ENCODE peak calls at places on chromosome 3, in five cellular contexts. D is sciatic nerve, B is GM12864, C is A549, O is HFFc6. I is an unnamed sample.
A peak's percentile ranks its signal among the peaks of the same experiment; 100 is the strongest.

GRCh38 chr3:194844046-194844445 is 158.4 kb downstream of the FAM43A start:
- DNase-seq in D (no peak), B (no peak), C (no peak), O (no peak), I (no peak)

GRCh38 chr3:8095724-8096123 is 405.9 kb upstream of the LMCD1 start:
- DNase-seq in D (no peak), B (no peak), C (peak; percentile 30), O (no peak), I (no peak)

GRCh38 chr3:66812126-66812525 is 186.0 kb upstream of the KBTBD8 start:
- DNase-seq in D (no peak), B (no peak), C (no peak), O (peak; percentile 8), I (no peak)

GRCh38 chr3:31636063-31636462 is 103.3 kb downstream of the STT3B start:
- DNase-seq in D (no peak), B (no peak), C (no peak), O (no peak), I (no peak)

GRCh38 chr3:73600293-73600938 is 24.3 kb downstream of the PDZRN3 start:
- DNase-seq in D (no peak), B (no peak), C (no peak), O (no peak), I (no peak)

GRCh38 chr3:178198329-178198728 is 337.9 kb upstream of the KCNMB2 start:
- DNase-seq in D (no peak), B (no peak), C (no peak), O (peak; percentile 32), I (no peak)

GRCh38 chr3:87122766-87123165 is 104.3 kb upstream of the CHMP2B start:
- DNase-seq in D (no peak), B (no peak), C (no peak), O (no peak), I (no peak)

GRCh38 chr3:157982359-157982758 is 123.9 kb downstream of the SHOX2 start:
- DNase-seq in D (no peak), B (no peak), C (no peak), O (no peak), I (no peak)

GRCh38 chr3:27712136-27713065 is 9.7 kb downstream of the EOMES start:
- DNase-seq in D (peak; percentile 85), B (peak; percentile 21), C (peak; percentile 85), O (peak; percentile 72), I (peak; percentile 86)

GRCh38 chr3:12545473-12545791 is at the start of gene MKRN2OS:
- DNase-seq in D (no peak), B (no peak), C (no peak), O (no peak), I (no peak)

GRCh38 chr3:132972333-132972732 is 65.9 kb upstream of the TMEM108 start:
- DNase-seq in D (no peak), B (no peak), C (no peak), O (no peak), I (no peak)

GRCh38 chr3:160279657-160280056 is 54.4 kb downstream of the C3orf80 start:
- DNase-seq in D (no peak), B (no peak), C (no peak), O (no peak), I (no peak)